ENCODE peak calls at places on chromosomes 12 and 14, in seven cellular contexts. V is psoas muscle, J is progenitor cell of endocrine pancreas, W is lung, N is right lobe of liver, B is MM.1S, Y is transverse colon. M is an unnamed sample.

GRCh38 chr12:46516933-46517578 is 144.5 kb upstream of the SLC38A2 start:
- DNase-seq in V (no peak), J (no peak), W (no peak), N (no peak), B (peak; percentile 94), Y (no peak), M (no peak)

GRCh38 chr12:70748809-70749208 is 111.6 kb upstream of the PTPRB start:
- DNase-seq in V (no peak), J (no peak), W (no peak), N (no peak), B (no peak), Y (no peak), M (no peak)

GRCh38 chr12:105706321-105706972 is 376.0 kb downstream of the C12orf75 start:
- DNase-seq in V (peak; percentile 61), J (no peak), W (no peak), N (no peak), B (no peak), Y (no peak), M (no peak)

GRCh38 chr12:104480012-104480411 is 23.3 kb downstream of the CHST11 start:
- DNase-seq in V (no peak), J (no peak), W (no peak), N (no peak), B (no peak), Y (no peak), M (no peak)

GRCh38 chr14:50741571-50741970 is 73.5 kb upstream of the SAV1 start:
- DNase-seq in V (no peak), J (no peak), W (no peak), N (no peak), B (peak; percentile 37), Y (no peak), M (no peak)

GRCh38 chr14:20632831-20633771 is 8.4 kb downstream of the OR6S1 start:
- DNase-seq in V (no peak), J (peak; percentile 47), W (peak; percentile 51), N (no peak), B (peak; percentile 70), Y (peak; percentile 59), M (no peak)

GRCh38 chr12:54239568-54239967 is 40.4 kb downstream of the CBX5 start:
- DNase-seq in V (no peak), J (no peak), W (no peak), N (no peak), B (no peak), Y (no peak), M (no peak)

GRCh38 chr12:111298583-111299436 is 70.1 kb downstream of the PHETA1 start:
- DNase-seq in V (peak; percentile 25), J (peak; percentile 57), W (no peak), N (peak; percentile 49), B (peak; percentile 15), Y (peak; percentile 31), M (no peak)

GRCh38 chr14:99559286-99559990 is 44.6 kb downstream of the CCDC85C start:
- DNase-seq in V (no peak), J (no peak), W (no peak), N (no peak), B (no peak), Y (no peak), M (no peak)

GRCh38 chr12:27751386-27752047 is 28.5 kb upstream of the KLHL42 start:
- DNase-seq in V (no peak), J (no peak), W (no peak), N (peak; percentile 60), B (no peak), Y (peak; percentile 87), M (no peak)

GRCh38 chr14:90500665-90501370 is 104.0 kb downstream of the CALM1 start:
- DNase-seq in V (no peak), J (no peak), W (no peak), N (no peak), B (no peak), Y (no peak), M (peak; percentile 63)

GRCh38 chr14:55245657-55246268 is 25.5 kb upstream of the FBXO34 start:
- DNase-seq in V (no peak), J (no peak), W (no peak), N (no peak), B (peak; percentile 35), Y (peak; percentile 14), M (no peak)

GRCh38 chr12:30694412-30694955 is 1.2 kb downstream of the IPO8 start:
- DNase-seq in V (no peak), J (no peak), W (no peak), N (no peak), B (peak; percentile 60), Y (no peak), M (no peak)

GRCh38 chr12:57079821-57080220 is 1.2 kb upstream of the NEMP1 start:
- DNase-seq in V (no peak), J (no peak), W (no peak), N (no peak), B (no peak), Y (no peak), M (no peak)

GRCh38 chr12:49917126-49917787 is 13.6 kb upstream of the FAIM2 start:
- DNase-seq in V (no peak), J (no peak), W (no peak), N (no peak), B (no peak), Y (no peak), M (no peak)

GRCh38 chr12:14950421-14950820 is 11.0 kb downstream of the ARHGDIB start:
- DNase-seq in V (no peak), J (no peak), W (no peak), N (no peak), B (peak; percentile 27), Y (no peak), M (no peak)

GRCh38 chr12:41439134-41439533 is 251.0 kb downstream of the PDZRN4 start:
- DNase-seq in V (no peak), J (no peak), W (no peak), N (no peak), B (peak; percentile 32), Y (no peak), M (no peak)

GRCh38 chr12:86669010-86669409 is 412.8 kb upstream of the MGAT4C start:
- DNase-seq in V (no peak), J (no peak), W (no peak), N (no peak), B (no peak), Y (no peak), M (no peak)

DNA sequence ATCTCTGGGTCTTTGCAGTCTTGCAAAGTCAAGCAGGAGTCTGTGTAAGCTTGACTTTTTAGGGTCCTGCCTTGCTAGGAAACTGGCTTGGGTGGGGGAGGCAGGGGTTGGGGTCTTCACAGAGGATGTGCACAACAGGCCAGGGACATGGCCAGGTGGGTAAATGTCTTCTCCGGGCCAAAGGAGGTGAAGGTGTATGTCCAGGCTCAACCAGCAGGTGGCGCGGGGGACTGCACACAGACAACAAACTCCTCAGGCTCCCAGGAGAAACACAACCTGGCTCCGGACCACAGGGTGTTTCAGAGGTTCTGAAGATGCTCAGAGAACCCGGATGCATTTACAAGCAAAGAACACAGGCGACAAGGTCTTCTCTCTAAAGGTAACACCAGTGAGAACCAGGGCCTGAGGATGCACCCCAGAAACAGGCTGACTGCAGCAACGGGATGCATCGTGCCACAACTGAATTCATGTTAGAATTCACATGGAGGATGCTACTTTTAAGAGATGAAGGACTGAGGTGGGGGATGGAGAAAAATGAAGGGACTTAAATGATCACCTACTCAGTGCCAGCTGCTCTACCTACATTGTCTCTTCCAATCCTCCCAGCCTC is 56.0 kb downstream of the PLEKHG3 start:
- DNase-seq in V (peak; percentile 61), J (peak; percentile 57), W (peak; percentile 60), N (peak; percentile 62), B (peak; percentile 21), Y (peak; percentile 77), M (peak; percentile 77)
- TF ChIP-seq CTCF in V (peak; percentile 63), J (peak; percentile 73), W (no peak), N (peak; percentile 74), B (peak; percentile 54), Y (peak; percentile 66), M (peak; percentile 82)

GRCh38 chr12:119988440-119988787 is 622 bp upstream of the BICDL1 start:
- DNase-seq in V (no peak), J (no peak), W (no peak), N (no peak), B (no peak), Y (no peak), M (no peak)
- TF ChIP-seq CTCF in V (no peak), J (no peak), W (no peak), N (no peak), B (peak; percentile 20), Y (no peak), M (peak; percentile 60)

GRCh38 chr12:65278576-65279386 is at the start of gene MSRB3:
- DNase-seq in V (peak; percentile 79), J (peak; percentile 61), W (peak; percentile 50), N (peak; percentile 58), B (peak; percentile 38), Y (peak; percentile 53), M (peak; percentile 92)

GRCh38 chr12:65279387-65280112 is 1.1 kb downstream of the MSRB3 start:
- DNase-seq in V (no peak), J (no peak), W (no peak), N (no peak), B (peak; percentile 44), Y (no peak), M (no peak)

GRCh38 chr12:65277994-65278575 is 398 bp upstream of the MSRB3 start:
- DNase-seq in V (no peak), J (no peak), W (no peak), N (no peak), B (no peak), Y (no peak), M (peak; percentile 83)

GRCh38 chr12:65280306-65280705 is 1.8 kb downstream of the MSRB3 start:
- DNase-seq in V (no peak), J (no peak), W (no peak), N (no peak), B (no peak), Y (no peak), M (no peak)

DNA sequence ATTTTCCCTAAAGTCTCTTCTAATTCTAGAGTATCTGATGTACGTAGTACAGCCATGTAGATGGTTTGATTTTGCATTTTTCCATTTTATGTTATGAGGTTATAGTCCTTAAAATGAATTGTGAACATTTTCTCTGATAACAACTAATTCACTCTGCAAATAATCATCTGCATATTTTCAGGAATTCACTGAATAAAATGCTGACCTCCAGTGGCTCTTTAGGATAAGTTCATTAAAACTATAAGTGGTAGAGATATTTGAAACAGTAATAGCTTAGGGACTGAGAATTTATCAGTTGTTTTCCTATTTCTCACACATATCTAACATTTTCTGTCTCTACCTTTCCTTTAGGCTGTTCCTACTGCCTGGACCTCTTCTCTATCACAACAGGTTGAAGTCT is 4.4 kb downstream of the MSRB3 start:
- DNase-seq in V (no peak), J (no peak), W (no peak), N (no peak), B (no peak), Y (no peak), M (no peak)
- TF ChIP-seq CTCF in V (no peak), J (no peak), W (no peak), N (no peak), B (no peak), Y (no peak), M (peak; percentile 56)

DNA sequence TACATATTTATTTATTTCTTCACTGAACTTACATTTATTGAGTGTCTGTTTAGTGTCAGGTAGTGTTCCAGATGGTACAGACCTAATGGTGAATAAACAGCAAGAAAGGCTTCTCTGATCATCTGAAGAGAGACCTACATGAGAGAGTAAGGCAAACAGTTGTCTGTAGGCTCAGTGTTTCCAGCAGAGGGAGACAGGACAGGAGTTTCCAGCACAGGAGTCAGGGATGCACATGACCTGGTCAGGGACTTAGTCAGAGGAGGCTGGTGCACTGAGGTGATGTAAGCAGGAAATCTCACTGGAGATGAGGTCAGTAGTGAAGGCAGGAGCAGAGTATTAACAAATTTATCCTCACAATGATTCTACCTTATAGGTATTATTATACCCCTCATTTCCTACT is 233.2 kb downstream of the MDGA2 start:
- DNase-seq in V (no peak), J (peak; percentile 10), W (no peak), N (peak; percentile 35), B (no peak), Y (no peak), M (no peak)
- TF ChIP-seq CTCF in V (no peak), J (peak; percentile 51), W (no peak), N (peak; percentile 58), B (no peak), Y (no peak), M (peak; percentile 40)